ENCODE peak calls at places on chromosome 7, in five cellular contexts. B, H, G, M and V are unnamed samples. For H3K36me3, the result is how much of the 10 kb centered on the place peaks cover.

GRCh38 chr7:50657341-50657873 is 92.2 kb upstream of the DDC start:
- DNase-seq in G (peak), H (peak), B (no peak), M (peak), V (no peak)

GRCh38 chr7:113412410-113412809 is 294.1 kb upstream of the SMIM30 start:
- DNase-seq in G (no peak), B (no peak), M (no peak), H (no peak), V (no peak)

GRCh38 chr7:31094271-31094670 is 42.2 kb downstream of the ADCYAP1R1 start:
- DNase-seq in H (no peak), M (no peak), G (no peak), B (no peak), V (no peak)

GRCh38 chr7:150374472-150374871 is 4.7 kb upstream of the ZNF775 start:
- DNase-seq in M (peak), G (no peak), H (no peak), B (no peak), V (no peak)

GRCh38 chr7:142948603-142949002 is 9.3 kb downstream of the LLCFC1 start:
- DNase-seq in G (no peak), M (no peak), B (no peak), H (no peak), V (no peak)

GRCh38 chr7:134462337-134462925 is 3.5 kb upstream of the AKR1B1 start:
- DNase-seq in H (peak), G (peak), B (no peak), M (peak), V (no peak)

GRCh38 chr7:80680159-80680903 is 41.9 kb downstream of the CD36 start:
- DNase-seq in G (no peak), M (no peak), H (no peak), B (no peak), V (no peak)

GRCh38 chr7:119964640-119965542 is 308.1 kb upstream of the KCND2 start:
- DNase-seq in M (peak), H (peak), G (peak), B (no peak), V (no peak)

GRCh38 chr7:867406-868188 is 8.8 kb upstream of the GET4 start:
- DNase-seq in M (no peak), H (peak), B (no peak), G (no peak), V (no peak)

GRCh38 chr7:2017914-2018785 is 214.6 kb downstream of the MAD1L1 start:
- DNase-seq in G (no peak), B (no peak), M (no peak), H (no peak), V (no peak)

GRCh38 chr7:134394046-134394445 is 64.9 kb downstream of the AKR1B1 start:
- DNase-seq in M (peak), B (no peak), H (no peak), G (no peak), V (no peak)

GRCh38 chr7:156558198-156558597 is 82.4 kb upstream of the RNF32 start:
- DNase-seq in G (no peak), H (peak), M (peak), B (no peak), V (no peak)

GRCh38 chr7:101754432-101755159 is 62.8 kb upstream of the CUX1 start:
- DNase-seq in M (peak), B (no peak), G (peak), H (peak), V (no peak)

GRCh38 chr7:49483142-49483541 is 290.3 kb upstream of the VWC2 start:
- DNase-seq in H (no peak), G (no peak), M (peak), B (no peak), V (no peak)

GRCh38 chr7:20798081-20798693 is 11.5 kb upstream of the SP8 start:
- DNase-seq in H (no peak), G (peak), M (peak), B (no peak), V (peak)

GRCh38 chr7:25025218-25025671 is 45.3 kb upstream of the OSBPL3 start:
- DNase-seq in B (no peak), M (peak), H (peak), G (peak), V (no peak)

GRCh38 chr7:117143580-117143979 is 179.3 kb downstream of the WNT2 start:
- DNase-seq in H (peak), M (no peak), G (peak), B (no peak), V (no peak)

GRCh38 chr7:20331231-20331880 is 656 bp downstream of the ITGB8 start:
- DNase-seq in M (peak), H (peak), G (peak), B (no peak), V (peak)

GRCh38 chr7:141161959-141162547 is 88.2 kb downstream of the TMEM178B start:
- DNase-seq in M (no peak), B (no peak), G (no peak), H (no peak), V (no peak)

GRCh38 chr7:85103352-85103751 is 83.5 kb downstream of the SEMA3D start:
- DNase-seq in G (no peak), B (no peak), M (no peak), H (no peak), V (no peak)

GRCh38 chr7:110442386-110442837 is 648.5 kb upstream of the LRRN3 start:
- DNase-seq in H (peak), M (peak), G (peak), B (peak), V (peak)

GRCh38 chr7:148669907-148670306 is 28.8 kb upstream of the CUL1 start:
- DNase-seq in B (no peak), H (peak), G (peak), M (no peak), V (no peak)

GRCh38 chr7:47937065-47937687 is 11.1 kb downstream of the PKD1L1 start:
- DNase-seq in B (no peak), M (no peak), H (no peak), G (no peak), V (no peak)

GRCh38 chr7:23260371-23260770 is 13.8 kb downstream of the GPNMB start:
- DNase-seq in M (no peak), G (no peak), B (no peak), H (no peak), V (no peak)

GRCh38 chr7:158487546-158488224 is 99.9 kb downstream of the PTPRN2 start:
- DNase-seq in B (no peak), H (no peak), M (no peak), G (no peak), V (no peak)

GRCh38 chr7:90824386-90825307 is 228.5 kb downstream of the CDK14 start:
- DNase-seq in G (no peak), B (no peak), H (peak), M (no peak), V (no peak)

GRCh38 chr7:114375914-114376313 is 38.7 kb upstream of the FOXP2 start:
- DNase-seq in H (no peak), M (no peak), B (no peak), G (no peak), V (no peak)

GRCh38 chr7:27746978-27747377 is 7.0 kb downstream of the TAX1BP1 start:
- DNase-seq in H (peak), M (no peak), B (no peak), G (no peak), V (no peak)

GRCh38 chr7:14210075-14210474 is 220.6 kb upstream of the ETV1 start:
- DNase-seq in M (no peak), B (no peak), H (no peak), G (no peak), V (no peak)

GRCh38 chr7:88111136-88111748 is 108.6 kb downstream of the SRI start:
- DNase-seq in G (peak), H (peak), B (no peak), M (peak), V (peak)

GRCh38 chr7:70436815-70437350 is 695.1 kb upstream of the GALNT17 start:
- DNase-seq in H (no peak), M (no peak), B (no peak), G (no peak), V (no peak)

GRCh38 chr7:94323872-94324271 is 70.8 kb upstream of the COL1A2 start:
- DNase-seq in H (no peak), G (no peak), B (no peak), M (no peak), V (no peak)

GRCh38 chr7:84786073-84786472 is 400.8 kb downstream of the SEMA3D start:
- DNase-seq in G (no peak), B (no peak), M (no peak), H (no peak), V (no peak)

GRCh38 chr7:103148994-103149807 is at the start of gene NAPEPLD:
- DNase-seq in H (peak), M (peak), G (peak), B (peak), V (peak)
- H4K8ac ChIP-seq in H (peak), M (peak), G (peak), B (peak), V (no peak)

GRCh38 chr7:55180821-55181542 is 162.2 kb downstream of the EGFR start:
- DNase-seq in H (no peak), G (no peak), B (no peak), M (peak), V (no peak)
- H3K36me3 ChIP-seq in H (half or more), G (half or more), B (under half), M (under half), V (under half)

DNA sequence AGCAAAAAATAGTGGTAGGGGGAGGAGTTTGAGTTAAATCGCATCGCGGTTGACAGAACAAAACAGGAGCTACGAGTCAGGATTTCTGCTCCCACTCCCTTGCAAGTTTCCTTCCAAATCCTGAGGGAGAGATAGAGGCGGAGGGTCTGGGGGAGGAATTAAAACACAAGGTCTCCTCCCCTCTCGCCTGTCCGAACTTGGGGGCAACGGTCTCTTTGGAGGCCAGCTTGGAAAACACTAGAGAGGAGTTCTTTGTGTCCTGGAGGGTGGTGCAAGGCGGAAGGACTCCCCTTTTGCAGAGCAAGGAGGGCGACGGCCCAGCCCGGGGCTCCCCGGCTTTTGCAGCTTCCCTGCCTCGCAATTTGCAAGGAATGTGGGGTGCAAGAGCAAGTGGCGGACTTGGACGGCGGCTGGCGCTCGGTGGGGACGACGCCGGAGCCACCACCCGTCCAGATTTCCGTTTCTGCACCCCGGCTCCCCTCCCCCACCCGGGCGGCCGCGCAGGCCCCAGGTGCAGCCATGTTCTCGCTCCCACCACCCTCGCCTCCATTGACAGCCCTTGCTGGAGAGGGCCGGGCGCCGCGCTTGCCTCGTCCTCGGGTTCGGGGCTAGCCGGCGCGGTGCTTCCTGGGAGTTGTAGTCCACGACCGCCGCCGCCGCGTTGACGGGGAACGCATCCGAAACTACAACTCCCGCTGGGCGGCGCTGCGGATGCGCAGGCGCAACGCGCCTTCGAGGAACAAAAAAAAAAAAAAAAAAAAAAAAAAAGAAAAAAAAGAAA is 417 bp upstream of the GTF2I start:
- DNase-seq in M (peak), G (peak), B (peak), H (peak), V (peak)
- H3K14ac ChIP-seq in M (peak), G (peak), B (no peak), H (peak), V (no peak)

DNA sequence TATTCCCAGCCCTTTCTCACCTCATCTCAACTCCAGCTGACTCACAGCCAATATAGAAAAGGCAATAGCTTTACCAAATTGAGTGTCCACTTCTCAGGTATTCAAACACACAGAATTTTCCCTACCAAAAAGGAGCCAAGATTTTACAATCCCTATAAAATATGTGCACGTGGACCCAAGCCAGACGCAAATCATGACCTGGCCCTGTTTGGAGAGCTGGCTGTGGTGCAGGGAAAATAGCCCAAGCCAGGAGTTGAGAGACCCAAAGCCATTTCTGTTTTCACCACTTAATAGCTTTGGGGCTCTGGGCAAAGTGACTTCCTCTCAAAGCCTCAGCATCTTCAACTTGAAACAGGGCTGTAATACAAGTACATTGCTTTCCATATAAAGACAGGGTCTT is 379.6 kb upstream of the AUTS2 start:
- DNase-seq in M (no peak), B (no peak), H (no peak), G (no peak), V (no peak)
- H4K8ac ChIP-seq in M (no peak), B (no peak), H (no peak), G (no peak), V (no peak)